ENCODE peak calls at places on chromosome 20, in five cellular contexts. F is choroid plexus epithelial cell, W is right atrium auricular region, B is fibroblast of pulmonary artery, K is endothelial cell of umbilical vein. Y is an unnamed sample.

GRCh38 chr20:44137210-44137781 is 49.7 kb downstream of the JPH2 start:
- DNase-seq in F (peak; percentile 25), W (no peak), B (peak; percentile 53), K (no peak), Y (peak; percentile 94)

GRCh38 chr20:45085289-45085688 is 15.6 kb downstream of the KCNS1 start:
- DNase-seq in F (no peak), W (no peak), B (no peak), K (no peak), Y (no peak)

GRCh38 chr20:57665589-57665971 is 44.2 kb downstream of the PMEPA1 start:
- DNase-seq in F (no peak), W (no peak), B (no peak), K (no peak), Y (peak; percentile 37)

GRCh38 chr20:17635846-17636245 is 46.2 kb downstream of the RRBP1 start:
- DNase-seq in F (peak; percentile 33), W (no peak), B (no peak), K (no peak), Y (no peak)

GRCh38 chr20:56360899-56361199 is 2.1 kb downstream of the FAM210B start:
- DNase-seq in F (no peak), W (no peak), B (no peak), K (no peak), Y (no peak)

GRCh38 chr20:37567331-37567665 is 39.6 kb upstream of the BLCAP start:
- DNase-seq in F (no peak), W (no peak), B (no peak), K (no peak), Y (no peak)

GRCh38 chr20:32252189-32252588 is 25.3 kb upstream of the KIF3B start:
- DNase-seq in F (no peak), W (no peak), B (no peak), K (no peak), Y (no peak)

GRCh38 chr20:63772781-63773520 is 33.4 kb downstream of the SLC2A4RG start:
- DNase-seq in F (peak; percentile 13), W (no peak), B (no peak), K (no peak), Y (no peak)

GRCh38 chr20:55239269-55239668 is 763.9 kb downstream of the DOK5 start:
- DNase-seq in F (no peak), W (no peak), B (no peak), K (no peak), Y (no peak)

GRCh38 chr20:24236204-24236603 is 233.2 kb upstream of the SYNDIG1 start:
- DNase-seq in F (no peak), W (no peak), B (no peak), K (no peak), Y (no peak)

GRCh38 chr20:11794525-11794924 is 123.2 kb upstream of the BTBD3 start:
- DNase-seq in F (no peak), W (no peak), B (no peak), K (no peak), Y (no peak)

GRCh38 chr20:51387125-51387865 is 155.2 kb downstream of the NFATC2 start:
- DNase-seq in F (no peak), W (no peak), B (no peak), K (peak; percentile 75), Y (peak; percentile 19)

GRCh38 chr20:7742479-7742878 is 197.8 kb downstream of the HAO1 start:
- DNase-seq in F (peak; percentile 79), W (no peak), B (peak; percentile 82), K (peak; percentile 79), Y (no peak)

GRCh38 chr20:52493177-52493711 is 301.7 kb upstream of the ZFP64 start:
- DNase-seq in F (peak; percentile 9), W (peak; percentile 58), B (peak; percentile 80), K (peak; percentile 94), Y (no peak)
- H3K4me3 ChIP-seq in F (no peak overlapping the region), W (no peak overlapping the region), B (peak overlapping the region; percentile 39), K (peak overlapping the region; percentile 66), Y (peak overlapping the region; percentile 12)

GRCh38 chr20:48404598-48404997 is 423.2 kb downstream of the PREX1 start:
- DNase-seq in F (no peak), W (no peak), B (no peak), K (no peak), Y (no peak)
- TF ChIP-seq CTCF in F (no peak), W (no peak), B (no peak), K (no peak), Y (no peak)

GRCh38 chr20:3932277-3933073 is 43.3 kb downstream of the PANK2 start:
- DNase-seq in F (peak; percentile 63), W (no peak), B (no peak), K (peak; percentile 82), Y (no peak)

GRCh38 chr20:3929713-3930060 is 40.5 kb downstream of the PANK2 start:
- DNase-seq in F (no peak), W (no peak), B (peak; percentile 34), K (no peak), Y (no peak)

GRCh38 chr20:3931664-3932063 is 42.5 kb downstream of the PANK2 start:
- DNase-seq in F (no peak), W (peak; percentile 47), B (no peak), K (no peak), Y (no peak)

GRCh38 chr20:3933126-3933684 is 44.0 kb downstream of the PANK2 start:
- DNase-seq in F (no peak), W (no peak), B (no peak), K (no peak), Y (no peak)

GRCh38 chr20:3930265-3931206 is 41.3 kb downstream of the PANK2 start:
- DNase-seq in F (no peak), W (peak; percentile 40), B (no peak), K (no peak), Y (no peak)
- H3K4me3 ChIP-seq in F (no peak overlapping the region), W (no peak overlapping the region), B (no peak overlapping the region), K (no peak overlapping the region), Y (no peak overlapping the region)

GRCh38 chr20:42483694-42484303 is 705.9 kb downstream of the PTPRT start:
- DNase-seq in F (no peak), W (no peak), B (no peak), K (no peak), Y (no peak)
- TF ChIP-seq CTCF in F (no peak), W (no peak), B (no peak), K (no peak), Y (no peak)

DNA sequence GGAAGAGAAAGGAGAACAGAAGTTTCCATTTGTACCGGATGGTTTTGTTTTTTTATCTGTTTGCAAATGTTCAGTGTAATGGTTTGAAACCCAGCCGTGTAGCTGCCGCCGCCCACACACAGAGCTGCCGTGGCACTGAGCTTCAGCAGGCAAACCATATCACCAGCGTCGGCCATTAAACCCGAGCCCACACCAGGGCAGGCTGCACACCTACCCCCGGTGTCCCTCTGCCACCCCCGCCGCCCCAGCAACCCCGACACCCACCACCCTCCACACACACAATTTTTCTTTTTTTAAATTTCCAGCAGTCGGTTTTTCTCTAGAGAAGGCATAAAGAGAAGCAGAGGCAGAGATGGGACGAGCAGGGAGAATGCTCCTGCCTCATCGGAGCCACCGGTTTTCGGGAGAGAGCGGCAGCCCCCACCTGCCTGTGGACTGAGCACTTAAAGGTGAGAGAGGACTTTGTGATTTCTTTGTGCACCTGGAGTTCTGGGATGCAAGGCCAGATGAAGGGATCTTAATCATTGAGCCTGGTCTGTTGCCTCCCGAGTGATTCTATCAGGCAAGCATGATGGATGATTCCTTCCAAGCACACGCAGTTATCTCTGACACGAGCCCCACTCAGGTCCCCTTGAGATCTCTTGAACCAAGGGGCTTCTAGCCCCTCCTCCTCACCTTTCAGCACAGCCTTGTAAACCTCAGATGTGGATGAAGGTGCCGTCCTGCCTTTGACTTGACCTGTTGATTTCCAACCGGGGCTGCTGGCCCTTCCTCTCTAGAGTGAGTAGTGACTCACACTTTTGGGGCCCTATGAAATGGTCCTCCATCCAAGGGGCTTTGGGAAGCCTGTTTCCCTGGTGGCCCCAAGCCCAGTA is 17.5 kb upstream of the ZNF831 start:
- DNase-seq in F (no peak), W (peak; percentile 52), B (no peak), K (no peak), Y (no peak)
- H3K4me3 ChIP-seq in F (no peak overlapping the region), W (no peak overlapping the region), B (no peak overlapping the region), K (no peak overlapping the region), Y (no peak overlapping the region)

GRCh38 chr20:22216984-22217383 is 367.4 kb downstream of the FOXA2 start:
- DNase-seq in F (no peak), W (no peak), B (no peak), K (no peak), Y (no peak)
- TF ChIP-seq CTCF in F (no peak), W (no peak), B (no peak), K (no peak), Y (no peak)

DNA sequence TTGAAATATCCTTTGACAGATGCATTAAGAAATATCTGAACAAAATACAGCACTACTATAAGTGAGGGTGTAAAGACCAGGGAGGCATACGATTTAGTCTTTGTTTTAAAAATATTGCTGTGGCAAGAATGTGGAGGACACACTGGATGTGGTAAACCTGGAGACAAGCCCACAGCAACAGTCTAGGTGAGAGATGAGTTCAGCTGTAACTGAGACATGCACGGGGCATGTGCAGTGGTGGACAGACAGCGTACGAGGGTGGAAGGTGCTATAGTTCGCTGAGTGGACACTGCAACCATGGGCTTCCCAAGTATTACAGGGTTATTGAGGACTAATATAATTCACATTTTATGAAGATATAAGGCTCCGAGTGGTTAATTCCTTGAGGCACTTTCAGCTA is 1.8 kb downstream of the NANP start:
- DNase-seq in F (no peak), W (no peak), B (no peak), K (no peak), Y (no peak)
- H3K4me3 ChIP-seq in F (peak overlapping the region; percentile 91), W (no peak overlapping the region), B (peak overlapping the region; percentile 84), K (no peak overlapping the region), Y (no peak overlapping the region)

GRCh38 chr20:62243106-62243505 is 4.8 kb downstream of the OSBPL2 start:
- DNase-seq in F (no peak), W (no peak), B (no peak), K (no peak), Y (no peak)
- TF ChIP-seq CTCF in F (no peak), W (no peak), B (no peak), K (no peak), Y (no peak)

GRCh38 chr20:4972506-4973251 is 28.6 kb downstream of the SLC23A2 start:
- DNase-seq in F (no peak), W (no peak), B (no peak), K (peak; percentile 69), Y (no peak)
- H3K4me3 ChIP-seq in F (peak overlapping the region; percentile 48), W (no peak overlapping the region), B (peak overlapping the region; percentile 39), K (peak overlapping the region; percentile 69), Y (no peak overlapping the region)

GRCh38 chr20:3890999-3891929 is 2.1 kb downstream of the PANK2 start:
- DNase-seq in F (no peak), W (no peak), B (no peak), K (no peak), Y (peak; percentile 48)

GRCh38 chr20:3887870-3888614 is 1.1 kb upstream of the PANK2 start:
- DNase-seq in F (no peak), W (peak; percentile 66), B (no peak), K (no peak), Y (peak; percentile 73)

GRCh38 chr20:3889489-3890409 is 562 bp downstream of the PANK2 start:
- DNase-seq in F (no peak), W (no peak), B (no peak), K (peak; percentile 53), Y (peak; percentile 80)

GRCh38 chr20:3890410-3890751 is 1.2 kb downstream of the PANK2 start:
- DNase-seq in F (peak; percentile 47), W (no peak), B (peak; percentile 39), K (no peak), Y (peak; percentile 48)

GRCh38 chr20:3888622-3889488 is at the start of gene PANK2:
- DNase-seq in F (peak; percentile 100), W (peak; percentile 99), B (peak; percentile 99), K (peak; percentile 99), Y (peak; percentile 100)
- TF ChIP-seq CTCF in F (peak; percentile 63), W (no peak), B (peak; percentile 63), K (peak; percentile 46), Y (peak; percentile 24)

Y was measured in sigmoid colon.